ENCODE peak calls at places on chromosomes 1 and 21, in five cellular contexts. G is cardiac muscle cell, F is H1, K is tibial artery, R is aorta. E is an unnamed sample.

GRCh38 chr1:248810000-248810726 is 15.6 kb downstream of the SH3BP5L start:
- DNase-seq in G (no peak), F (no peak), K (no peak), R (no peak), E (no peak)

GRCh38 chr1:96519851-96520281 is 201.7 kb upstream of the PTBP2 start:
- DNase-seq in K (no peak), R (no peak), F (no peak), G (no peak), E (no peak)

GRCh38 chr1:84365225-84366221 is 32.8 kb upstream of the DNASE2B start:
- DNase-seq in G (peak; percentile 92), F (no peak), R (peak; percentile 33), K (no peak), E (peak; percentile 64)

GRCh38 chr1:195195423-195196057 is 1412.7 kb downstream of the KCNT2 start:
- DNase-seq in F (no peak), K (no peak), R (no peak), G (no peak), E (no peak)

GRCh38 chr1:41394918-41395598 is 33.8 kb downstream of the FOXO6 start:
- DNase-seq in G (peak; percentile 24), F (peak; percentile 81), R (no peak), K (no peak), E (peak; percentile 57)

GRCh38 chr1:228405200-228405978 is 1.2 kb downstream of the TRIM11 start:
- DNase-seq in R (no peak), F (no peak), G (no peak), K (peak; percentile 59), E (no peak)

GRCh38 chr1:229230136-229230892 is 40.6 kb upstream of the RAB4A start:
- DNase-seq in G (no peak), F (peak; percentile 52), R (no peak), K (no peak), E (no peak)

GRCh38 chr21:44258056-44258725 is 3.5 kb downstream of the DNMT3L start:
- DNase-seq in G (no peak), K (no peak), F (no peak), R (no peak), E (no peak)

GRCh38 chr1:44673675-44674112 is 587 bp downstream of the TMEM53 start:
- DNase-seq in R (no peak), K (no peak), F (no peak), G (no peak), E (no peak)

GRCh38 chr1:64855557-64855956 is 110.7 kb downstream of the RAVER2 start:
- DNase-seq in F (no peak), G (no peak), R (no peak), K (no peak), E (no peak)

GRCh38 chr1:16250547-16251251 is 13.7 kb upstream of the CPLANE2 start:
- DNase-seq in G (peak; percentile 78), R (no peak), K (peak; percentile 74), F (no peak), E (no peak)

GRCh38 chr1:117447661-117448060 is 80.4 kb downstream of the MAN1A2 start:
- DNase-seq in R (no peak), F (no peak), K (no peak), G (no peak), E (no peak)

GRCh38 chr1:41846595-41846994 is 72.1 kb downstream of the HIVEP3 start:
- DNase-seq in F (no peak), G (peak; percentile 34), R (no peak), K (no peak), E (no peak)

GRCh38 chr1:183331095-183331742 is 87.0 kb downstream of the NMNAT2 start:
- DNase-seq in K (no peak), R (no peak), G (no peak), F (peak; percentile 66), E (peak; percentile 70)

GRCh38 chr1:224333309-224333926 is 3.4 kb upstream of the NVL start:
- DNase-seq in G (peak; percentile 73), K (no peak), F (no peak), R (no peak), E (peak; percentile 62)

GRCh38 chr21:35831791-35832190 is 228.5 kb downstream of the SETD4 start:
- DNase-seq in K (no peak), F (no peak), R (no peak), G (no peak), E (no peak)

GRCh38 chr1:225882008-225882698 is at the start of gene TMEM63A:
- DNase-seq in K (peak; percentile 96), G (peak; percentile 90), R (peak; percentile 96), F (peak; percentile 96), E (peak; percentile 94)

GRCh38 chr1:156599811-156600210 is 1.5 kb downstream of the GPATCH4 start:
- DNase-seq in K (no peak), G (no peak), F (no peak), R (no peak), E (no peak)

GRCh38 chr1:189851806-189852367 is 625.8 kb downstream of the BRINP3 start:
- DNase-seq in K (no peak), R (no peak), F (no peak), G (no peak), E (no peak)

GRCh38 chr21:35614412-35614901 is 445.9 kb downstream of the SETD4 start:
- DNase-seq in G (peak; percentile 48), K (no peak), R (no peak), F (no peak), E (no peak)

GRCh38 chr1:223364685-223365382 is 858 bp upstream of the SUSD4 start:
- DNase-seq in R (no peak), G (no peak), K (no peak), F (peak; percentile 78), E (no peak)

GRCh38 chr1:206693592-206693991 is 8.9 kb downstream of the MAPKAPK2 start:
- DNase-seq in F (no peak), G (no peak), R (peak; percentile 78), K (peak; percentile 90), E (no peak)

GRCh38 chr1:238772321-238772720 is 614.0 kb upstream of the CHRM3 start:
- DNase-seq in R (no peak), F (no peak), G (no peak), K (no peak), E (no peak)

GRCh38 chr1:178702141-178702540 is 22.9 kb upstream of the RALGPS2 start:
- DNase-seq in G (peak; percentile 77), R (no peak), F (no peak), K (no peak), E (no peak)

GRCh38 chr1:199302554-199302953 is 663.7 kb downstream of the PTPRC start:
- DNase-seq in F (no peak), G (peak; percentile 75), R (no peak), K (no peak), E (no peak)

GRCh38 chr1:226563666-226564065 is 15.1 kb downstream of the STUM start:
- DNase-seq in K (peak; percentile 66), G (no peak), F (no peak), R (no peak), E (no peak)

GRCh38 chr1:109089242-109090015 is 1.1 kb upstream of the TMEM167B start:
- DNase-seq in R (peak; percentile 57), G (peak; percentile 80), K (no peak), F (peak; percentile 69), E (peak; percentile 53)

GRCh38 chr1:15678578-15678977 is 5.5 kb upstream of the PLEKHM2 start:
- DNase-seq in K (no peak), F (no peak), G (peak; percentile 79), R (no peak), E (peak; percentile 44)

GRCh38 chr1:203690730-203691129 is 64.1 kb downstream of the ATP2B4 start:
- DNase-seq in F (no peak), G (no peak), R (no peak), K (no peak), E (no peak)
- H3K4me1 ChIP-seq in F (no peaks in the 10 kb centered on the region), G (peaks cover 17% of the 10 kb centered on the region), R (peaks cover 8% of the 10 kb centered on the region), K (peaks cover 70% of the 10 kb centered on the region), E (peaks cover 37% of the 10 kb centered on the region)

GRCh38 chr1:19447550-19447949 is 37.8 kb downstream of the CAPZB start:
- DNase-seq in G (no peak), F (no peak), R (no peak), K (no peak), E (no peak)

GRCh38 chr1:19448491-19449439 is 36.6 kb downstream of the CAPZB start:
- DNase-seq in G (peak; percentile 89), R (peak; percentile 88), F (no peak), K (peak; percentile 82), E (peak; percentile 53)

GRCh38 chr1:19450811-19451564 is 34.4 kb downstream of the CAPZB start:
- DNase-seq in G (peak; percentile 93), K (no peak), F (no peak), R (no peak), E (peak; percentile 54)

GRCh38 chr1:19452221-19452663 is 33.1 kb downstream of the CAPZB start:
- DNase-seq in K (peak; percentile 94), F (no peak), G (peak; percentile 81), R (peak; percentile 93), E (no peak)

DNA sequence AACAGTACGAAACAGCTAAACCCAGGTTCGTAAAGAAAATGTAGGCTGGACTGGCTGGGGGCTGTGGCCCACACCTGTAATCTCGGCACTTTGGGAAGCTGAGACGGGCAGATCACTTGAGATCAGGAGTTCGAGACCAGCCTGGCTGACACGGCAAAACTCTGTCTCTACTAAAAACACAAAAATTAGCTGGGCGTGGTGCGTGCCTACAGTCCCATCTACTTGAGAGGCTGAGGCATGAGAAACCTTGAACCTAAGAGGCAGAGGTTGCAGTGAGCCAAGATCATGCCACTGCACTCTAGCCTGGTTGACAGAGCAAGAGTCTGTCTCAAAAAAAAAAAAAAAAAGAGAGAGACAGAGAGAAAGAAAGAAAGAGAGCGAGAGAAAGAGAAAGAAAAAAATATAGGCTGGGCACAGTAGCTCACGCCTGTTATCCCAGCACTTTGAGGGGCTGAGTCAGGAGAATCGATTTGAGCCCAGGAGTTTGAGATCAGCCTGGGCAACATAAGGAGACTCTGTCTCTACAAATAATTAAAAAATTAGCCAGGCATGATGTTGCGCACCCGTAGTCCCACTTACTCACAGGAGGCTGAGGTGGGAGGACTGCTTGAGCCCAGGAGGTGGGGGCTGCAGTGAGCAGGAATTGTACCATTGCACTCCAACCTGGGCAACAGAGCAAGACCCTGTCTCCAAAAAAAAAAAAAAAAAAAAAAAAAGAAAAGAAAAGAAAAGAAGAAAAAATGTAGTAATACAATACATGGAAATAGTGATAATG is 35.7 kb downstream of the CAPZB start:
- DNase-seq in K (no peak), R (no peak), G (no peak), F (no peak), E (no peak)
- H3K4me1 ChIP-seq in K (peaks cover 99% of the 10 kb centered on the region), R (peaks cover 9% of the 10 kb centered on the region), G (peaks cover 44% of the 10 kb centered on the region), F (peaks cover 29% of the 10 kb centered on the region), E (peaks cover 54% of the 10 kb centered on the region)

DNA sequence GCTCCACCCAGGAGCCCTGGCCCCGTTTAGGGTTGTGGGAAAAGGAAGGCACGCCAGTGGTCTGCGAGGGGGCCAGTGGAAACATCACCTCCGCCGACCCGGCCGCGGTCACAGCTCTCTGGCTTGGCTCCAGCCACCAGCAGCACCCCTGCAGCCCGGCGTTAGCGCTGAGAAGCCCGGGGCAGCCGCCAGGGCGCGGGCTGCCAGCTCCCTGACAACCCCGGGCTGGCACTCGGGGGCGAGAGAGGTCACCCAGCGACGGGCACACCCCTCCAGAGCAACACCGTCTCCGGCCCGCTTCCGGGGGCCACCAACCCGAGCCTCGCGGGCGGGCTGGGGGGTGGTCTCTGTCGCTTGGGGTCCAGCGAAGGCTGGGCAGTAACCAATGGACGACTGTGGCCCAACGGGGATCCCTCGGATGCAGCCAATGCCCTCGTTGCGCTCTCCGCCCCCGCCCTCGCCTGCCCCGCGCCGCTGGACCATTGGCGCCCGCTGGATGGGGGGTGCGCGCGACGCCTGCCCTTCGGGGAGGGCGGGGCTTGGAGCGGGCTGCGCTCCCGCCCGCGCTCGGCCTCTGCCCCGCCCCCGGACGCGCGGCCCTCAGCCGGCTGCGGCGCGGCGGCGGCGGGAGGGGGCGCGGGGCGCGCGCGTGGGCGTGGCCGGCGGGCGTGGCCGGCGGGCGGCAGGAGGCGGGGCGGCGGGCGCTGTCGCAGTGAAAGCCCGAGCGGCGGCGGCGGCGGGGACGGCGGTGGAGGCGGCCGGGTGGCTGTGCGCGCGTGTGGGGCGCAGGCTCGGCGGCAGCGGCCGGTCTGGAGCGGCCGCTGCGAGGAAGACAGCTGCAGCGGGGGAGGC is at the start of gene MAN1C1:
- DNase-seq in R (peak; percentile 93), K (peak; percentile 95), G (peak; percentile 82), F (peak; percentile 96), E (peak; percentile 95)
- H3K4me1 ChIP-seq in R (peaks cover 6% of the 10 kb centered on the region), K (peaks cover 48% of the 10 kb centered on the region), G (peaks cover 19% of the 10 kb centered on the region), F (peaks cover 6% of the 10 kb centered on the region), E (peaks cover 26% of the 10 kb centered on the region)

GRCh38 chr1:93186667-93187066 is 6.1 kb downstream of the CCDC18 start:
- DNase-seq in G (no peak), F (no peak), K (no peak), R (no peak), E (no peak)
- H3K4me1 ChIP-seq in G (no peaks in the 10 kb centered on the region), F (no peaks in the 10 kb centered on the region), K (no peaks in the 10 kb centered on the region), R (no peaks in the 10 kb centered on the region), E (no peaks in the 10 kb centered on the region)

E was measured in hepatocyte.